ENCODE peak calls at places on chromosome 5, in ten cellular contexts. One of them, this sample, is unnamed.

GRCh38 chr5:181215997-181216982 is 6.8 kb upstream of the TRIM41 start:
- DNase-seq in brain microvascular endothelial cell: no peak
- DNase-seq in dorsolateral prefrontal cortex: no peak
- DNase-seq in IMR-90: no peak
- DNase-seq in hepatocyte: no peak
- DNase-seq in MM.1S: peak; percentile 41
- DNase-seq in endothelial cell of umbilical vein: no peak
- DNase-seq in A549: peak; percentile 62
- DNase-seq in coronary artery: no peak
- DNase-seq in colonic mucosa: no peak
- DNase-seq in this sample: no peak

GRCh38 chr5:126544087-126544740 is 50.8 kb downstream of the ALDH7A1 start:
- DNase-seq in coronary artery: no peak
- DNase-seq in hepatocyte: peak; percentile 58
- DNase-seq in IMR-90: peak; percentile 44
- DNase-seq in MM.1S: peak; percentile 80
- DNase-seq in endothelial cell of umbilical vein: peak; percentile 53
- DNase-seq in A549: peak; percentile 46
- DNase-seq in brain microvascular endothelial cell: peak; percentile 58
- DNase-seq in colonic mucosa: peak; percentile 61
- DNase-seq in dorsolateral prefrontal cortex: peak; percentile 44
- DNase-seq in this sample: no peak

GRCh38 chr5:150598821-150599273 is 41.6 kb upstream of the SYNPO start:
- DNase-seq in endothelial cell of umbilical vein: no peak
- DNase-seq in IMR-90: no peak
- DNase-seq in brain microvascular endothelial cell: no peak
- DNase-seq in colonic mucosa: no peak
- DNase-seq in dorsolateral prefrontal cortex: no peak
- DNase-seq in hepatocyte: no peak
- DNase-seq in coronary artery: no peak
- DNase-seq in MM.1S: no peak
- DNase-seq in A549: no peak
- DNase-seq in this sample: no peak

GRCh38 chr5:178732281-178732680 is 1.8 kb upstream of the ZNF354A start:
- DNase-seq in IMR-90: no peak
- DNase-seq in endothelial cell of umbilical vein: no peak
- DNase-seq in colonic mucosa: no peak
- DNase-seq in MM.1S: no peak
- DNase-seq in A549: no peak
- DNase-seq in coronary artery: no peak
- DNase-seq in dorsolateral prefrontal cortex: no peak
- DNase-seq in brain microvascular endothelial cell: no peak
- DNase-seq in hepatocyte: no peak
- DNase-seq in this sample: no peak

GRCh38 chr5:154103223-154103622 is 64.5 kb downstream of the MFAP3 start:
- DNase-seq in A549: no peak
- DNase-seq in IMR-90: no peak
- DNase-seq in colonic mucosa: no peak
- DNase-seq in endothelial cell of umbilical vein: no peak
- DNase-seq in MM.1S: no peak
- DNase-seq in coronary artery: no peak
- DNase-seq in dorsolateral prefrontal cortex: peak; percentile 60
- DNase-seq in brain microvascular endothelial cell: no peak
- DNase-seq in hepatocyte: no peak
- DNase-seq in this sample: no peak

GRCh38 chr5:161546463-161547301 is at the start of gene GABRB2:
- DNase-seq in A549: no peak
- DNase-seq in endothelial cell of umbilical vein: peak; percentile 22
- DNase-seq in MM.1S: peak; percentile 83
- DNase-seq in dorsolateral prefrontal cortex: peak; percentile 69
- DNase-seq in hepatocyte: peak; percentile 74
- DNase-seq in brain microvascular endothelial cell: no peak
- DNase-seq in colonic mucosa: peak; percentile 72
- DNase-seq in coronary artery: no peak
- DNase-seq in IMR-90: no peak
- DNase-seq in this sample: no peak

GRCh38 chr5:92215116-92215515 is 832.0 kb upstream of the ARRDC3 start:
- DNase-seq in coronary artery: no peak
- DNase-seq in MM.1S: no peak
- DNase-seq in IMR-90: no peak
- DNase-seq in dorsolateral prefrontal cortex: no peak
- DNase-seq in hepatocyte: no peak
- DNase-seq in colonic mucosa: no peak
- DNase-seq in endothelial cell of umbilical vein: no peak
- DNase-seq in A549: no peak
- DNase-seq in brain microvascular endothelial cell: no peak
- DNase-seq in this sample: no peak

GRCh38 chr5:116766470-116766947 is 191.9 kb upstream of the SEMA6A start:
- DNase-seq in IMR-90: no peak
- DNase-seq in dorsolateral prefrontal cortex: peak; percentile 35
- DNase-seq in MM.1S: no peak
- DNase-seq in colonic mucosa: no peak
- DNase-seq in coronary artery: no peak
- DNase-seq in brain microvascular endothelial cell: peak; percentile 98
- DNase-seq in A549: peak; percentile 40
- DNase-seq in endothelial cell of umbilical vein: no peak
- DNase-seq in hepatocyte: peak; percentile 73
- DNase-seq in this sample: peak; percentile 79

GRCh38 chr5:113057437-113058052 is 80.9 kb downstream of the DCP2 start:
- DNase-seq in coronary artery: peak; percentile 47
- DNase-seq in endothelial cell of umbilical vein: no peak
- DNase-seq in brain microvascular endothelial cell: no peak
- DNase-seq in hepatocyte: no peak
- DNase-seq in colonic mucosa: no peak
- DNase-seq in A549: no peak
- DNase-seq in MM.1S: no peak
- DNase-seq in IMR-90: no peak
- DNase-seq in dorsolateral prefrontal cortex: no peak
- DNase-seq in this sample: no peak

GRCh38 chr5:168434746-168435321 is 51.4 kb upstream of the RARS1 start:
- DNase-seq in colonic mucosa: no peak
- DNase-seq in brain microvascular endothelial cell: peak; percentile 34
- DNase-seq in A549: no peak
- DNase-seq in endothelial cell of umbilical vein: no peak
- DNase-seq in coronary artery: no peak
- DNase-seq in MM.1S: no peak
- DNase-seq in dorsolateral prefrontal cortex: no peak
- DNase-seq in hepatocyte: no peak
- DNase-seq in IMR-90: peak; percentile 73
- DNase-seq in this sample: no peak

GRCh38 chr5:37495210-37495609 is 116.1 kb downstream of the WDR70 start:
- DNase-seq in hepatocyte: no peak
- DNase-seq in endothelial cell of umbilical vein: no peak
- DNase-seq in MM.1S: no peak
- DNase-seq in brain microvascular endothelial cell: peak; percentile 33
- DNase-seq in A549: no peak
- DNase-seq in colonic mucosa: no peak
- DNase-seq in IMR-90: peak; percentile 39
- DNase-seq in coronary artery: no peak
- DNase-seq in dorsolateral prefrontal cortex: no peak
- DNase-seq in this sample: peak; percentile 25

GRCh38 chr5:5371005-5371404 is 51.5 kb upstream of the ICE1 start:
- DNase-seq in A549: no peak
- DNase-seq in coronary artery: no peak
- DNase-seq in colonic mucosa: no peak
- DNase-seq in MM.1S: no peak
- DNase-seq in IMR-90: no peak
- DNase-seq in hepatocyte: no peak
- DNase-seq in brain microvascular endothelial cell: no peak
- DNase-seq in dorsolateral prefrontal cortex: no peak
- DNase-seq in endothelial cell of umbilical vein: no peak
- DNase-seq in this sample: no peak

GRCh38 chr5:173689171-173689676 is 72.8 kb upstream of the BOD1 start:
- DNase-seq in colonic mucosa: peak; percentile 35
- DNase-seq in IMR-90: no peak
- DNase-seq in endothelial cell of umbilical vein: peak; percentile 31
- DNase-seq in dorsolateral prefrontal cortex: no peak
- DNase-seq in MM.1S: no peak
- DNase-seq in A549: peak; percentile 93
- DNase-seq in hepatocyte: peak; percentile 71
- DNase-seq in coronary artery: no peak
- DNase-seq in brain microvascular endothelial cell: no peak
- DNase-seq in this sample: peak; percentile 74

GRCh38 chr5:132488590-132488989 is 2.0 kb downstream of the IRF1 start:
- DNase-seq in dorsolateral prefrontal cortex: no peak
- DNase-seq in A549: no peak
- DNase-seq in brain microvascular endothelial cell: no peak
- DNase-seq in endothelial cell of umbilical vein: no peak
- DNase-seq in hepatocyte: peak; percentile 1
- DNase-seq in IMR-90: no peak
- DNase-seq in colonic mucosa: no peak
- DNase-seq in MM.1S: no peak
- DNase-seq in coronary artery: no peak
- DNase-seq in this sample: no peak
- H3K4me3 ChIP-seq in dorsolateral prefrontal cortex: peak overlapping the region; percentile 79
- H3K4me3 ChIP-seq in A549: no peak overlapping the region
- H3K4me3 ChIP-seq in brain microvascular endothelial cell: peak overlapping the region; percentile 85
- H3K4me3 ChIP-seq in endothelial cell of umbilical vein: no peak overlapping the region
- H3K4me3 ChIP-seq in hepatocyte: no peak overlapping the region
- H3K4me3 ChIP-seq in IMR-90: no peak overlapping the region
- H3K4me3 ChIP-seq in colonic mucosa: peak overlapping the region; percentile 91
- H3K4me3 ChIP-seq in MM.1S: peak overlapping the region; percentile 90
- H3K4me3 ChIP-seq in coronary artery: peak overlapping the region; percentile 77
- H3K4me3 ChIP-seq in this sample: peak overlapping the region; percentile 77

DNA sequence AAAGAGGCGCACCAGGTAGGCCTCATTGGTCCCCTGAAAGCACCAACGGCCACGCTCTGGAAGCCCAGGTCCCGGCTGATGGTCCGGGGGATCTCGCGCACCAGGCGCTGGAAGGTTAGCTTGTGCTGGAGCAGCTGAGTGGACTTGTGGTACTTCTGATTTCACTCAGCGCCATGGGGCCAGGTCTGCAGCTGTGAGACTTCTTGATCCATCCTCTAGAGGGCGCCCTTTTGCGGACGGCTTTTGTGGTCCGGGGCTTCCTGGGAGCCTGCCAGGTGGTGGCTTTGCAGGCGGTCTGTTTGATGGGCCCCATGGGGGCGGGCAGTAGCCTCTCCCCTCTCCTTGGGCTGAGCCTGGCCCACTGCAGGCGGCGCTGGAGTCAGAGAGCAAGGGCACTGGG is 10.4 kb downstream of the TAF11L12 start:
- DNase-seq in A549: peak; percentile 4
- DNase-seq in MM.1S: no peak
- DNase-seq in hepatocyte: no peak
- DNase-seq in colonic mucosa: no peak
- DNase-seq in endothelial cell of umbilical vein: no peak
- DNase-seq in IMR-90: no peak
- DNase-seq in dorsolateral prefrontal cortex: no peak
- DNase-seq in brain microvascular endothelial cell: no peak
- DNase-seq in coronary artery: no peak
- DNase-seq in this sample: no peak
- TF ChIP-seq CTCF in A549: peak; percentile 9
- TF ChIP-seq CTCF in MM.1S: peak; percentile 9
- TF ChIP-seq CTCF in hepatocyte: no peak
- TF ChIP-seq CTCF in colonic mucosa: no peak
- TF ChIP-seq CTCF in endothelial cell of umbilical vein: no peak
- TF ChIP-seq CTCF in IMR-90: no peak
- TF ChIP-seq CTCF in dorsolateral prefrontal cortex: no peak
- TF ChIP-seq CTCF in brain microvascular endothelial cell: peak; percentile 3
- TF ChIP-seq CTCF in coronary artery: no peak
- TF ChIP-seq CTCF in this sample: no peak

GRCh38 chr5:139635606-139636206 is 12.4 kb upstream of the CXXC5 start:
- DNase-seq in endothelial cell of umbilical vein: peak; percentile 64
- DNase-seq in dorsolateral prefrontal cortex: peak; percentile 51
- DNase-seq in brain microvascular endothelial cell: peak; percentile 69
- DNase-seq in A549: no peak
- DNase-seq in coronary artery: peak; percentile 88
- DNase-seq in MM.1S: peak; percentile 44
- DNase-seq in IMR-90: peak; percentile 95
- DNase-seq in hepatocyte: peak; percentile 78
- DNase-seq in colonic mucosa: peak; percentile 91
- DNase-seq in this sample: no peak
- H3K4me3 ChIP-seq in endothelial cell of umbilical vein: no peak overlapping the region
- H3K4me3 ChIP-seq in dorsolateral prefrontal cortex: no peak overlapping the region
- H3K4me3 ChIP-seq in brain microvascular endothelial cell: no peak overlapping the region
- H3K4me3 ChIP-seq in A549: no peak overlapping the region
- H3K4me3 ChIP-seq in coronary artery: no peak overlapping the region
- H3K4me3 ChIP-seq in MM.1S: peak overlapping the region; percentile 11
- H3K4me3 ChIP-seq in IMR-90: no peak overlapping the region
- H3K4me3 ChIP-seq in hepatocyte: no peak overlapping the region
- H3K4me3 ChIP-seq in colonic mucosa: no peak overlapping the region
- H3K4me3 ChIP-seq in this sample: no peak overlapping the region

DNA sequence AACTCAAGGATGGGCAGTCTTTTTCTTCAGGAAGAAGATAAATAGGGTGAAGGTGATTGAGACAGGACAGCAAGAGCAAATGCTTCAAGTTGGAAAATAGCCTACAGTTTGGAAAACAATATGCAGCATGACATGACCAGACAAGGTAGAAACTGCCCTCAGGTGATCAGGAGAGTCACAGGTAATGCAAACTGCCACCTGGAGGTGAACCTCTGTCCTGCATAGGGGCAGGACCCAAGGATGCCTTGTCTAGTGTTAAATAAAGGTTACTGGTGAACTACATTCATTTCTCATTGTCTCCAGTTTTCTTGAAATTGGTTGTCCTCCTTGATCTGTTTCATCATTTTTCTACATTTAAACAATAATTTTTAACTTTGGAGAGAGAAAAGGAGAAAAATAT is 232.1 kb downstream of the SEMA5A start:
- DNase-seq in colonic mucosa: no peak
- DNase-seq in MM.1S: no peak
- DNase-seq in A549: no peak
- DNase-seq in endothelial cell of umbilical vein: no peak
- DNase-seq in IMR-90: no peak
- DNase-seq in dorsolateral prefrontal cortex: no peak
- DNase-seq in brain microvascular endothelial cell: no peak
- DNase-seq in coronary artery: no peak
- DNase-seq in hepatocyte: no peak
- DNase-seq in this sample: no peak
- TF ChIP-seq CTCF in colonic mucosa: no peak
- TF ChIP-seq CTCF in MM.1S: no peak
- TF ChIP-seq CTCF in A549: no peak
- TF ChIP-seq CTCF in endothelial cell of umbilical vein: no peak
- TF ChIP-seq CTCF in IMR-90: no peak
- TF ChIP-seq CTCF in dorsolateral prefrontal cortex: no peak
- TF ChIP-seq CTCF in brain microvascular endothelial cell: no peak
- TF ChIP-seq CTCF in coronary artery: no peak
- TF ChIP-seq CTCF in hepatocyte: no peak
- TF ChIP-seq CTCF in this sample: peak; percentile 32

DNA sequence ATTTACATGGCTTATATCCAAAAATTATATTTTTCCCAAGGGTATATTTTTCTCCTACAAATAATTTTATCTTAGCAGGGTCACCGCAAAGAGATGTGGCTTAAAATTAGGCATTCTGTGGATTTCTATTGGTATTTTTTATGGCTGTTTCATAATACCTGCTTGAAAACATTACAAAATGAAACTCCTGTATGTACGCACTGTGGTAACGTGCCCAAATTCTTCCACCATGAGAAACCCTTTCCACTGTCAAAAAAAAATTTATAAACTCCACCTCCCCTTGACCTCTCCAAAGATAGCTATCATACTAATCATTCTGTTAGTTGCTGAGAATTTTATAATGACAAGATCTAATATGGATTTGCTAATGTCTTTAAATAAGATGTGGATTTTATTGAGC is 245.0 kb downstream of the SPOCK1 start:
- DNase-seq in dorsolateral prefrontal cortex: no peak
- DNase-seq in MM.1S: no peak
- DNase-seq in brain microvascular endothelial cell: no peak
- DNase-seq in coronary artery: no peak
- DNase-seq in hepatocyte: no peak
- DNase-seq in A549: no peak
- DNase-seq in colonic mucosa: no peak
- DNase-seq in IMR-90: peak; percentile 19
- DNase-seq in endothelial cell of umbilical vein: no peak
- DNase-seq in this sample: no peak
- H3K4me3 ChIP-seq in dorsolateral prefrontal cortex: no peak overlapping the region
- H3K4me3 ChIP-seq in MM.1S: no peak overlapping the region
- H3K4me3 ChIP-seq in brain microvascular endothelial cell: no peak overlapping the region
- H3K4me3 ChIP-seq in coronary artery: no peak overlapping the region
- H3K4me3 ChIP-seq in hepatocyte: no peak overlapping the region
- H3K4me3 ChIP-seq in A549: no peak overlapping the region
- H3K4me3 ChIP-seq in colonic mucosa: no peak overlapping the region
- H3K4me3 ChIP-seq in IMR-90: no peak overlapping the region
- H3K4me3 ChIP-seq in endothelial cell of umbilical vein: no peak overlapping the region
- H3K4me3 ChIP-seq in this sample: no peak overlapping the region

This sample was measured in epithelial cell of proximal tubule.